ENCODE peak calls at places on chromosomes 11 and 22, in five cellular contexts. One of them, this sample, is unnamed.

GRCh38 chr11:12224537-12224893 is 114.1 kb downstream of the MICAL2 start:
- DNase-seq in RWPE1: no peak
- DNase-seq in GM13977: peak
- DNase-seq in astrocyte of the cerebellum: peak
- DNase-seq in mesothelial cell of epicardium: no peak
- DNase-seq in this sample: no peak

GRCh38 chr11:68343761-68344256 is 31.4 kb downstream of the LRP5 start:
- DNase-seq in RWPE1: no peak
- DNase-seq in GM13977: no peak
- DNase-seq in astrocyte of the cerebellum: no peak
- DNase-seq in mesothelial cell of epicardium: no peak
- DNase-seq in this sample: no peak

GRCh38 chr22:29073618-29074275 is 912 bp downstream of the KREMEN1 start:
- DNase-seq in RWPE1: peak
- DNase-seq in GM13977: no peak
- DNase-seq in astrocyte of the cerebellum: no peak
- DNase-seq in mesothelial cell of epicardium: peak
- DNase-seq in this sample: no peak

GRCh38 chr11:67274768-67275605 is 8.7 kb downstream of the GRK2 start:
- DNase-seq in RWPE1: no peak
- DNase-seq in GM13977: no peak
- DNase-seq in astrocyte of the cerebellum: no peak
- DNase-seq in mesothelial cell of epicardium: no peak
- DNase-seq in this sample: no peak

GRCh38 chr22:49525366-49525765 is 302.3 kb downstream of the BRD1 start:
- DNase-seq in RWPE1: no peak
- DNase-seq in GM13977: no peak
- DNase-seq in astrocyte of the cerebellum: no peak
- DNase-seq in mesothelial cell of epicardium: no peak
- DNase-seq in this sample: no peak

GRCh38 chr11:74602637-74603591 is 10.5 kb downstream of the POLD3 start:
- DNase-seq in RWPE1: no peak
- DNase-seq in GM13977: no peak
- DNase-seq in astrocyte of the cerebellum: no peak
- DNase-seq in mesothelial cell of epicardium: no peak
- DNase-seq in this sample: no peak

GRCh38 chr11:12253843-12254281 is 123.5 kb upstream of the PARVA start:
- DNase-seq in RWPE1: no peak
- DNase-seq in GM13977: no peak
- DNase-seq in astrocyte of the cerebellum: no peak
- DNase-seq in mesothelial cell of epicardium: no peak
- DNase-seq in this sample: no peak

GRCh38 chr11:100706179-100706578 is 19.1 kb downstream of the ARHGAP42 start:
- DNase-seq in RWPE1: no peak
- DNase-seq in GM13977: no peak
- DNase-seq in astrocyte of the cerebellum: no peak
- DNase-seq in mesothelial cell of epicardium: no peak
- DNase-seq in this sample: no peak

GRCh38 chr11:133163463-133164419 is 368.6 kb downstream of the OPCML start:
- DNase-seq in RWPE1: no peak
- DNase-seq in GM13977: peak
- DNase-seq in astrocyte of the cerebellum: peak
- DNase-seq in mesothelial cell of epicardium: no peak
- DNase-seq in this sample: no peak

GRCh38 chr22:37996079-37996478 is 11.7 kb upstream of the SOX10 start:
- DNase-seq in RWPE1: no peak
- DNase-seq in GM13977: no peak
- DNase-seq in astrocyte of the cerebellum: no peak
- DNase-seq in mesothelial cell of epicardium: no peak
- DNase-seq in this sample: no peak

GRCh38 chr11:128544625-128545024 is 42.7 kb downstream of the ETS1 start:
- DNase-seq in RWPE1: no peak
- DNase-seq in GM13977: no peak
- DNase-seq in astrocyte of the cerebellum: no peak
- DNase-seq in mesothelial cell of epicardium: no peak
- DNase-seq in this sample: no peak

GRCh38 chr22:35150163-35151107 is 84.5 kb downstream of the ISX start:
- DNase-seq in RWPE1: peak
- DNase-seq in GM13977: peak
- DNase-seq in astrocyte of the cerebellum: no peak
- DNase-seq in mesothelial cell of epicardium: peak
- DNase-seq in this sample: no peak

GRCh38 chr11:66219846-66220565 is 48.4 kb upstream of the RAB1B start:
- DNase-seq in RWPE1: no peak
- DNase-seq in GM13977: no peak
- DNase-seq in astrocyte of the cerebellum: no peak
- DNase-seq in mesothelial cell of epicardium: no peak
- DNase-seq in this sample: no peak

GRCh38 chr11:100630898-100631297 is 56.2 kb upstream of the ARHGAP42 start:
- DNase-seq in RWPE1: no peak
- DNase-seq in GM13977: no peak
- DNase-seq in astrocyte of the cerebellum: no peak
- DNase-seq in mesothelial cell of epicardium: no peak
- DNase-seq in this sample: no peak

GRCh38 chr11:68402355-68403031 is 58.1 kb upstream of the PPP6R3 start:
- DNase-seq in RWPE1: no peak
- DNase-seq in GM13977: no peak
- DNase-seq in astrocyte of the cerebellum: no peak
- DNase-seq in mesothelial cell of epicardium: no peak
- DNase-seq in this sample: no peak

GRCh38 chr11:128687321-128687720 is 6.6 kb upstream of the FLI1 start:
- DNase-seq in RWPE1: no peak
- DNase-seq in GM13977: peak
- DNase-seq in astrocyte of the cerebellum: no peak
- DNase-seq in mesothelial cell of epicardium: no peak
- DNase-seq in this sample: no peak

GRCh38 chr11:66338276-66339162 is 2.3 kb upstream of the RIN1 start:
- DNase-seq in RWPE1: no peak
- DNase-seq in GM13977: no peak
- DNase-seq in astrocyte of the cerebellum: no peak
- DNase-seq in mesothelial cell of epicardium: no peak
- DNase-seq in this sample: no peak

GRCh38 chr11:17019231-17019630 is 5.0 kb upstream of the PLEKHA7 start:
- DNase-seq in RWPE1: no peak
- DNase-seq in GM13977: no peak
- DNase-seq in astrocyte of the cerebellum: no peak
- DNase-seq in mesothelial cell of epicardium: no peak
- DNase-seq in this sample: no peak

GRCh38 chr11:75524576-75525432 is 937 bp downstream of the GDPD5 start:
- DNase-seq in RWPE1: no peak
- DNase-seq in GM13977: peak
- DNase-seq in astrocyte of the cerebellum: no peak
- DNase-seq in mesothelial cell of epicardium: no peak
- DNase-seq in this sample: no peak

GRCh38 chr11:32597914-32598313 is 14.3 kb downstream of the EIF3M start:
- DNase-seq in RWPE1: no peak
- DNase-seq in GM13977: no peak
- DNase-seq in astrocyte of the cerebellum: no peak
- DNase-seq in mesothelial cell of epicardium: no peak
- DNase-seq in this sample: no peak

GRCh38 chr11:107592256-107592655 is 1.3 kb downstream of the ELMOD1 start:
- DNase-seq in RWPE1: no peak
- DNase-seq in GM13977: peak
- DNase-seq in astrocyte of the cerebellum: no peak
- DNase-seq in mesothelial cell of epicardium: no peak
- DNase-seq in this sample: no peak

GRCh38 chr11:68371176-68372041 is 59.0 kb downstream of the LRP5 start:
- DNase-seq in RWPE1: no peak
- DNase-seq in GM13977: no peak
- DNase-seq in astrocyte of the cerebellum: no peak
- DNase-seq in mesothelial cell of epicardium: no peak
- DNase-seq in this sample: no peak

GRCh38 chr22:43993072-43993760 is 30.9 kb upstream of the PARVB start:
- DNase-seq in RWPE1: peak
- DNase-seq in GM13977: peak
- DNase-seq in astrocyte of the cerebellum: peak
- DNase-seq in mesothelial cell of epicardium: peak
- DNase-seq in this sample: peak

GRCh38 chr11:665062-665706 is 28.1 kb downstream of the DRD4 start:
- DNase-seq in RWPE1: no peak
- DNase-seq in GM13977: no peak
- DNase-seq in astrocyte of the cerebellum: no peak
- DNase-seq in mesothelial cell of epicardium: no peak
- DNase-seq in this sample: no peak

GRCh38 chr11:660281-660680 is 23.2 kb downstream of the DRD4 start:
- DNase-seq in RWPE1: no peak
- DNase-seq in GM13977: no peak
- DNase-seq in astrocyte of the cerebellum: no peak
- DNase-seq in mesothelial cell of epicardium: no peak
- DNase-seq in this sample: no peak

GRCh38 chr11:660681-661444 is 23.8 kb downstream of the DRD4 start:
- DNase-seq in RWPE1: no peak
- DNase-seq in GM13977: no peak
- DNase-seq in astrocyte of the cerebellum: no peak
- DNase-seq in mesothelial cell of epicardium: no peak
- DNase-seq in this sample: no peak

GRCh38 chr11:665707-666281 is 28.7 kb downstream of the DRD4 start:
- DNase-seq in RWPE1: no peak
- DNase-seq in GM13977: no peak
- DNase-seq in astrocyte of the cerebellum: no peak
- DNase-seq in mesothelial cell of epicardium: no peak
- DNase-seq in this sample: no peak

GRCh38 chr11:662689-663274 is 25.7 kb downstream of the DRD4 start:
- DNase-seq in RWPE1: peak
- DNase-seq in GM13977: peak
- DNase-seq in astrocyte of the cerebellum: peak
- DNase-seq in mesothelial cell of epicardium: no peak
- DNase-seq in this sample: no peak
- TF ChIP-seq CTCF in RWPE1: peak
- TF ChIP-seq CTCF in GM13977: peak
- TF ChIP-seq CTCF in astrocyte of the cerebellum: peak
- TF ChIP-seq CTCF in mesothelial cell of epicardium: peak
- TF ChIP-seq CTCF in this sample: peak

DNA sequence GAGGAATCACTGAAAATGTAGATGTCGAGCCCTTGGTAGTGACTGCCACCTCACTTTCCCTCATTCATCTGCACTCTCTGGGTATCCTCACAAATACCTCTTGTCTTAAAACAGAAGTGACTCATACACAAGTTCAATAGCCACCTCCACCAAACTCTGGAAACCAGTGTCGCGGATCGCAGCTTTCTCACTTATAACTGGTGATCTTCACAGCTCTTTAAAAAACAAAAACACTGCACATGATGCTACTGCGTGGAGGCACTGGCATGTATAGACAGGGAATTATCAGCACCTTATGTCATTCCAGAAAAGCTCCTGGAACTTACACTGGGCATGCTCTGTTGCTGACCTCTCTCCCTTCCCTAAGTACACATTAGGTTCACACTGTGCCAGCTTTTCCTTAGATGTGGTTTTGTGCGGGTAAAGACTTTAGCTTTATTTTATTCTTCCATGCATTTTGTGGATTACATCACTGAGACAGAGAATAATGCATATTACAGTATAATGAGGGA is 425.5 kb upstream of the CADM1 start:
- DNase-seq in RWPE1: no peak
- DNase-seq in GM13977: peak
- DNase-seq in astrocyte of the cerebellum: no peak
- DNase-seq in mesothelial cell of epicardium: no peak
- DNase-seq in this sample: no peak
- TF ChIP-seq CTCF in RWPE1: no peak
- TF ChIP-seq CTCF in GM13977: no peak
- TF ChIP-seq CTCF in astrocyte of the cerebellum: no peak
- TF ChIP-seq CTCF in mesothelial cell of epicardium: no peak
- TF ChIP-seq CTCF in this sample: no peak

GRCh38 chr11:7904910-7905309 is 26.2 kb downstream of the OR10A6 start:
- DNase-seq in RWPE1: no peak
- DNase-seq in GM13977: no peak
- DNase-seq in astrocyte of the cerebellum: no peak
- DNase-seq in mesothelial cell of epicardium: no peak
- DNase-seq in this sample: no peak
- TF ChIP-seq CTCF in RWPE1: no peak
- TF ChIP-seq CTCF in GM13977: no peak
- TF ChIP-seq CTCF in astrocyte of the cerebellum: no peak
- TF ChIP-seq CTCF in mesothelial cell of epicardium: no peak
- TF ChIP-seq CTCF in this sample: no peak

GRCh38 chr11:34417203-34417602 is 21.5 kb upstream of the CAT start:
- DNase-seq in RWPE1: no peak
- DNase-seq in GM13977: no peak
- DNase-seq in astrocyte of the cerebellum: no peak
- DNase-seq in mesothelial cell of epicardium: no peak
- DNase-seq in this sample: no peak
- TF ChIP-seq CTCF in RWPE1: no peak
- TF ChIP-seq CTCF in GM13977: no peak
- TF ChIP-seq CTCF in astrocyte of the cerebellum: no peak
- TF ChIP-seq CTCF in mesothelial cell of epicardium: no peak
- TF ChIP-seq CTCF in this sample: peak

GRCh38 chr11:2150206-2150847 is 10.7 kb downstream of the INS start:
- DNase-seq in RWPE1: no peak
- DNase-seq in GM13977: no peak
- DNase-seq in astrocyte of the cerebellum: peak
- DNase-seq in mesothelial cell of epicardium: no peak
- DNase-seq in this sample: no peak
- TF ChIP-seq CTCF in RWPE1: peak
- TF ChIP-seq CTCF in GM13977: peak
- TF ChIP-seq CTCF in astrocyte of the cerebellum: peak
- TF ChIP-seq CTCF in mesothelial cell of epicardium: peak
- TF ChIP-seq CTCF in this sample: peak

DNA sequence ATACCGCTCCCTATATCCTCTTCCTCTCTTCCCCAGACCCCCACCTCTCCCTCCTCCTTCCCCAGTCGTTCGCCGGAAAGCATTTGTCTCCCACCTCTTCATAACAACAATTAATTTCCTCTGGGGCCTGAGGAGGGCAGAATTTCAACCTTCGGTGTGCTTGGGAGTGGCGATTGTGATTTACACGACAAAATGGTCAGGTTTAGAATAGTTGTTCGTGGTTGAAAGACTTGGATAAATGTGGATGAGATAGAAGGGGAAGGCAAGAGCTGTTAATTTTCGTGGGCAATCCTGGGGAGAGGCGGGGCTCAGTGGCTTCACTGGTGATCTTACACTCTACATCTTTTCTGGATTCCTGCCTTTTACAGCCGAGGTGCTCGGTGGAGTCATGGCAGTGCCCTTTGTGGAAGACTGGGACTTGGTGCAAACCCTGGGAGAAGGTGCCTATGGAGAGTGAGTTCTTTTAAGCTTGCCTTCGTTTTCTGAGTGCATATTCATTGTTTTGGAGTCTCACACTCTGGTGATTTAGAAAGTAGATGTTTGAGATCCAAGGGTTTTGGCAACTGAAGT is 1.5 kb downstream of the CHEK1 start:
- DNase-seq in RWPE1: no peak
- DNase-seq in GM13977: peak
- DNase-seq in astrocyte of the cerebellum: peak
- DNase-seq in mesothelial cell of epicardium: no peak
- DNase-seq in this sample: no peak
- TF ChIP-seq CTCF in RWPE1: peak
- TF ChIP-seq CTCF in GM13977: peak
- TF ChIP-seq CTCF in astrocyte of the cerebellum: peak
- TF ChIP-seq CTCF in mesothelial cell of epicardium: no peak
- TF ChIP-seq CTCF in this sample: peak

DNA sequence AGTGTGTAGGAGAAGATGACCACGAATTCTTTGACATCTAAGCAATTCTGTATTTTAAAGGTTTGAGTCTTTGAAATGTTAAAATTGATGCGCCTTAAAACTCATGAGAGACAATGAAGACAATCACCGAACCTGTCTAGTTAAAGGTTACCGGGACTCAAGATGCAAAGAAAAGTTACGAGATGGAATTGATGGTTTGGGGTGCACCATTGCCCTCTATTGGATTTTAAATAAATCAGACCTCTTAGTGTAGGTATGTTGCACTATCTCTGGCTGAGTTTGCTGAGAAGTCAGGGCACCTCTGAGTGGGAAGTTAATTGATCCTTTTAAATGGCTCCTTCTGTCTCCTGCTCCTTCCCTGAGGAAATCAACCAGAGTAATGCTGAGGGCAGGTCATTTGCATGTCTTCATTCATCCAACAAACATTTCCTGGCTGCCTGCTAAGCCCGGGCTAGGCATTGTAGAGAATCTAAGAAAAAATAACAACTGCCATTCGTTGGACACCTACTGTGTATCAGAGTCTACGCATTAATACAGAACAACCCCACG is 19.4 kb upstream of the TMA7B start:
- DNase-seq in RWPE1: no peak
- DNase-seq in GM13977: peak
- DNase-seq in astrocyte of the cerebellum: no peak
- DNase-seq in mesothelial cell of epicardium: no peak
- DNase-seq in this sample: no peak
- TF ChIP-seq CTCF in RWPE1: no peak
- TF ChIP-seq CTCF in GM13977: peak
- TF ChIP-seq CTCF in astrocyte of the cerebellum: no peak
- TF ChIP-seq CTCF in mesothelial cell of epicardium: no peak
- TF ChIP-seq CTCF in this sample: no peak

This sample was measured in D721Med.